ENCODE peak calls at places on chromosomes 4 and X, in ten cellular contexts. V is keratinocyte; Y is A549; G is CD4-positive, alpha-beta memory T cell; W is adipocyte; J is CD8-positive, alpha-beta T cell; X is suprapubic skin; Q is adrenal gland; Z is WERI-Rb-1; C is neuronal stem cell. L is an unnamed sample.

GRCh38 chr4:26028793-26029511 is 114.9 kb downstream of the SMIM20 start:
- DNase-seq in Y (no peak), W (peak; percentile 74), V (no peak), X (peak; percentile 91), C (peak; percentile 58), Z (peak; percentile 90), J (peak; percentile 36), Q (peak; percentile 37), G (no peak), L (peak; percentile 68)

GRCh38 chrX:153184787-153185186 is 5.7 kb downstream of the MAGEA1 start:
- DNase-seq in Q (no peak), W (no peak), Z (no peak), X (no peak), G (no peak), J (no peak), Y (no peak), V (no peak), C (no peak), L (no peak)

GRCh38 chrX:46580613-46581012 is 7.0 kb downstream of the CHST7 start:
- DNase-seq in Q (no peak), Z (no peak), V (no peak), W (no peak), Y (no peak), G (no peak), X (no peak), J (no peak), C (no peak), L (no peak)

GRCh38 chr4:90000995-90001394 is 106.3 kb downstream of the MMRN1 start:
- DNase-seq in X (no peak), C (no peak), V (no peak), Y (no peak), G (no peak), W (no peak), Z (no peak), Q (no peak), J (no peak), L (no peak)

GRCh38 chr4:128573781-128574508 is 235.6 kb upstream of the JADE1 start:
- DNase-seq in X (no peak), Y (peak; percentile 83), C (no peak), G (no peak), Q (no peak), W (peak; percentile 57), V (peak; percentile 38), Z (no peak), J (no peak), L (no peak)

GRCh38 chr4:1695913-1696312 is 11.8 kb upstream of the FAM53A start:
- DNase-seq in G (no peak), Y (no peak), W (no peak), Q (no peak), Z (no peak), J (no peak), C (no peak), X (no peak), V (no peak), L (no peak)

GRCh38 chr4:5756271-5756670 is 45.3 kb downstream of the EVC start:
- DNase-seq in G (no peak), V (no peak), Q (no peak), C (no peak), X (no peak), W (no peak), Z (no peak), J (no peak), Y (no peak), L (no peak)

GRCh38 chrX:5646818-5647217 is 581.8 kb downstream of the NLGN4X start:
- DNase-seq in V (no peak), Y (no peak), G (no peak), X (no peak), C (no peak), J (no peak), Q (no peak), W (no peak), Z (no peak), L (no peak)

GRCh38 chr4:99395595-99396364 is 39.4 kb downstream of the ADH7 start:
- DNase-seq in J (no peak), Q (no peak), Y (no peak), V (no peak), X (no peak), C (no peak), Z (no peak), G (no peak), W (no peak), L (no peak)

GRCh38 chr4:54092800-54093608 is 7.0 kb upstream of the GSX2 start:
- DNase-seq in V (no peak), Z (no peak), Q (no peak), C (no peak), G (no peak), Y (no peak), J (no peak), W (no peak), X (no peak), L (peak; percentile 29)

GRCh38 chr4:54498661-54499111 is 159.1 kb upstream of the KIT start:
- DNase-seq in C (no peak), V (peak; percentile 98), Q (no peak), G (no peak), J (no peak), Y (no peak), X (no peak), W (peak; percentile 62), Z (no peak), L (no peak)

GRCh38 chrX:151227637-151228036 is 51.3 kb downstream of the GPR50 start:
- DNase-seq in W (no peak), C (no peak), Y (no peak), V (no peak), Q (no peak), Z (no peak), G (no peak), J (no peak), X (no peak), L (no peak)

GRCh38 chr4:106565727-106566126 is 197.1 kb upstream of the GIMD1 start:
- DNase-seq in J (no peak), Z (no peak), C (no peak), G (no peak), Q (no peak), W (no peak), Y (no peak), V (no peak), X (no peak), L (no peak)

GRCh38 chr4:121164291-121164690 is at the start of gene TNIP3:
- DNase-seq in G (no peak), X (no peak), J (no peak), Q (no peak), C (no peak), V (no peak), W (no peak), Y (no peak), Z (no peak), L (peak; percentile 16)

GRCh38 chr4:42816189-42816588 is 76.3 kb upstream of the GRXCR1 start:
- DNase-seq in Z (peak; percentile 22), Q (no peak), C (no peak), J (no peak), Y (no peak), V (no peak), W (no peak), G (no peak), X (no peak), L (no peak)

GRCh38 chr4:42824278-42824977 is 68.1 kb upstream of the GRXCR1 start:
- DNase-seq in G (no peak), Q (no peak), W (no peak), J (no peak), X (no peak), Y (no peak), V (no peak), Z (no peak), C (no peak), L (no peak)

GRCh38 chr4:42819863-42820514 is 72.5 kb upstream of the GRXCR1 start:
- DNase-seq in W (no peak), Y (no peak), X (no peak), V (no peak), G (no peak), Q (no peak), C (no peak), Z (no peak), J (no peak), L (no peak)

GRCh38 chr4:42816864-42817263 is 75.6 kb upstream of the GRXCR1 start:
- DNase-seq in J (no peak), Y (no peak), Z (no peak), Q (no peak), G (no peak), V (no peak), X (no peak), W (no peak), C (no peak), L (no peak)

DNA sequence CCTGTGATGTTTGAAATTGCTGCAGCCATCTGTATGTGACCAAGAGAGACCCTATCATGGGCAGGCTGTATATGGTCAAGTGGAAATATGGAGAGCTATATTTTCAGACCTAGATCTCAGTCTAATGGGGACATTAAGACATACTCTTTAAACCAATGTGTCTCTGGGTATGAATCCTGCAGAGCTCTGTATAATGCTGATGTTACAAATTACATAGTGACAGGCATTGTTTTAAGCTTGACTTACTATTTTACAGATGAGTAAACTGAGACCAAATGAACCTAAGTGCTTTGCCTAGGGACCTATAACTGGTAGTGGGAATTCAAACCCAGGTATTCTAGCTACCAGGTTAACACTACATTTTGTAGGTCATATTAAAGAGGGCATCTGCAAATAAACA is 71.3 kb upstream of the GRXCR1 start:
- DNase-seq in W (no peak), X (no peak), G (no peak), C (no peak), Q (no peak), J (no peak), V (no peak), Z (no peak), Y (no peak), L (no peak)
- H3K4me3 ChIP-seq in W (no peak overlapping the region), X (no peak overlapping the region), G (no peak overlapping the region), C (no peak overlapping the region), Q (no peak overlapping the region), J (no peak overlapping the region), V (no peak overlapping the region), Z (no peak overlapping the region), Y (no peak overlapping the region), L (no peak overlapping the region)

DNA sequence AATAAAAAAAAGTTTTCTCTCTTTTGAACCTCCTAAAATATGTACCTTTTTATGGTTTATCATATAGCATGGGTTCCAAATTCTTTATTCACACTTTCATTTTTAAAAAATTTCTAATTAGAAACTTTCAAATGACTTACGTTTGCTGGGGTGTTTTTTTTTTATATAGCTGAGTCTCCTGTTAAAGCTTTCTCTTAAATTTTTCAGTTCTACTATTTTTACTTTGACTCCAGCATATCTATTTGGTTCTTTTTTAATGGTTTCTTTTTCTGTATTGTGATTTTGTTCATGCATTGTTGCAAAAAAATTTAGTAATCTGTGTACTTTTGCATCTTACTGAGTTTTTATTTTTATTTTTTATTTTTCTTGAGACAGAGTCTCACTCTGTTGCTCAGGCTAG is 22.3 kb downstream of the ZNF718 start:
- DNase-seq in J (no peak), X (no peak), V (no peak), Z (no peak), W (no peak), C (no peak), Q (no peak), G (no peak), Y (no peak), L (no peak)
- H3K9me3 ChIP-seq in J (peaks cover 60% of the 10 kb centered on the region), X (peaks cover 66% of the 10 kb centered on the region), V (peaks cover 24% of the 10 kb centered on the region), Z (peaks cover 29% of the 10 kb centered on the region), W (peaks cover 100% of the 10 kb centered on the region), C (peaks cover 34% of the 10 kb centered on the region), Q (peaks cover 62% of the 10 kb centered on the region), G (peaks cover 44% of the 10 kb centered on the region), Y (peaks cover 51% of the 10 kb centered on the region), L (peaks cover 99% of the 10 kb centered on the region)

GRCh38 chr4:83112678-83113428 is 1.7 kb downstream of the PLAC8 start:
- DNase-seq in X (no peak), Y (no peak), J (peak; percentile 15), Z (no peak), Q (no peak), C (no peak), W (peak; percentile 54), V (no peak), G (no peak), L (no peak)
- H3K4me3 ChIP-seq in X (no peak overlapping the region), Y (no peak overlapping the region), J (peak overlapping the region; percentile 78), Z (no peak overlapping the region), Q (no peak overlapping the region), C (no peak overlapping the region), W (no peak overlapping the region), V (no peak overlapping the region), G (peak overlapping the region; percentile 48), L (peak overlapping the region; percentile 14)

GRCh38 chr4:19583827-19584569 is 667.7 kb upstream of the SLIT2 start:
- DNase-seq in Z (no peak), Q (no peak), Y (no peak), V (no peak), X (no peak), J (no peak), W (no peak), C (no peak), G (no peak), L (no peak)
- H3K9me3 ChIP-seq in Z (no peaks in the 10 kb centered on the region), Q (no peaks in the 10 kb centered on the region), Y (no peaks in the 10 kb centered on the region), V (no peaks in the 10 kb centered on the region), X (no peaks in the 10 kb centered on the region), J (no peaks in the 10 kb centered on the region), W (no peaks in the 10 kb centered on the region), C (no peaks in the 10 kb centered on the region), G (no peaks in the 10 kb centered on the region), L (no peaks in the 10 kb centered on the region)

L was measured in mucosa of descending colon.